ENCODE peak calls at places on chromosomes 12 and 14, in six cellular contexts. V, I, G, H, T and B are unnamed samples.

GRCh38 chr14:63045612-63046320 is 508 bp upstream of the KCNH5 start:
- DNase-seq in H (peak; percentile 42), T (peak; percentile 70), V (peak; percentile 96), G (no peak), I (no peak), B (peak; percentile 30)

GRCh38 chr12:26636710-26637328 is 196.2 kb downstream of the ITPR2 start:
- DNase-seq in G (peak; percentile 69), V (no peak), I (peak; percentile 97), H (peak; percentile 51), T (peak; percentile 44), B (no peak)

GRCh38 chr14:70955543-70956480 is 48.6 kb downstream of the PCNX1 start:
- DNase-seq in H (no peak), V (peak; percentile 38), G (peak; percentile 41), I (peak; percentile 44), T (peak; percentile 36), B (peak; percentile 39)

GRCh38 chr12:27969901-27970390 is 2.6 kb downstream of the PTHLH start:
- DNase-seq in T (peak; percentile 76), I (peak; percentile 100), G (peak; percentile 66), V (peak; percentile 90), H (peak; percentile 95), B (peak; percentile 93)

GRCh38 chr14:77151245-77151644 is 9.7 kb upstream of the ZDHHC22 start:
- DNase-seq in I (peak; percentile 71), T (peak; percentile 32), G (peak; percentile 34), H (no peak), V (peak; percentile 67), B (no peak)

GRCh38 chr14:91888641-91889476 is 21.5 kb upstream of the TC2N start:
- DNase-seq in I (no peak), V (peak; percentile 63), G (no peak), T (no peak), H (peak; percentile 24), B (no peak)

GRCh38 chr14:43031598-43031997 is 1424.9 kb downstream of the LRFN5 start:
- DNase-seq in T (no peak), H (no peak), V (no peak), I (peak; percentile 50), G (no peak), B (no peak)

GRCh38 chr12:13777374-13777773 is 204.0 kb downstream of the GRIN2B start:
- DNase-seq in G (no peak), T (no peak), H (no peak), V (no peak), I (no peak), B (no peak)

GRCh38 chr12:68491204-68491960 is 119.3 kb upstream of the RAP1B start:
- DNase-seq in G (no peak), H (no peak), T (no peak), V (no peak), I (no peak), B (no peak)

GRCh38 chr12:32451816-32452215 is 52.5 kb downstream of the FGD4 start:
- DNase-seq in T (no peak), I (no peak), G (peak; percentile 83), V (no peak), H (no peak), B (no peak)

DNA sequence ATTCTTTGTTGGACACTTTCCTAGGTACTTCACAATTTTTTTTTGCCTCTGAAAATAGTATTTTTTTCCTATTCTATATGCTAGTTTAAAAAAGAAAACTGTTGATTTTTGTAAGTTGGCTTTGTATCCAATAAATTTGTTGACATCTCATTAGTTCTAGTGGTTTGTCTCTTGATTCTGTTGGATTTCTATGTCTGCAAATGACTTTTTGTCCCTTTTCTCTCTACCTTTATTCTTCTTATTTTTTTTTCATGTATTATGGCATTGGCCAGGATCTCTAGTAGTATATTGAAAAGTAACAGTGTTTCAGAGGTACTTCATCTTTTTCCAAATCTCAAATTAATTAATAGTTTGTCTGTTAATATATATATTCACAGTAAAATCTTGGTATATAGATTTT is 59.1 kb upstream of the TSPAN11 start:
- DNase-seq in I (no peak), G (no peak), V (no peak), T (no peak), H (no peak), B (no peak)
- TF ChIP-seq EZH2 in I (no peak), G (no peak), V (no peak), T (no peak), H (no peak), B (no peak)

GRCh38 chr14:20383032-20383431 is 30.3 kb downstream of the TEP1 start:
- DNase-seq in I (no peak), T (no peak), G (no peak), H (no peak), V (no peak), B (no peak)

GRCh38 chr14:20383636-20384035 is 29.7 kb downstream of the TEP1 start:
- DNase-seq in H (no peak), V (no peak), G (no peak), T (no peak), I (no peak), B (no peak)

GRCh38 chr14:20384886-20385285 is 28.4 kb downstream of the TEP1 start:
- DNase-seq in T (no peak), V (no peak), H (no peak), G (no peak), I (no peak), B (no peak)

GRCh38 chr14:20382526-20382925 is 30.8 kb downstream of the TEP1 start:
- DNase-seq in V (no peak), I (no peak), T (no peak), H (no peak), G (no peak), B (no peak)

GRCh38 chr14:20384321-20384720 is 29.0 kb downstream of the TEP1 start:
- DNase-seq in G (no peak), V (no peak), H (no peak), I (no peak), T (no peak), B (no peak)
- H3K4me2 ChIP-seq in G (no peak overlapping the region), V (no peak overlapping the region), H (no peak overlapping the region), I (no peak overlapping the region), T (no peak overlapping the region), B (no peak overlapping the region)

GRCh38 chr12:85280138-85280983 is at the start of gene ALX1:
- DNase-seq in G (peak; percentile 86), V (peak; percentile 89), H (peak; percentile 16), T (peak; percentile 84), I (no peak), B (no peak)
- TF ChIP-seq EZH2 in G (no peak), V (no peak), H (peak; percentile 98), T (peak; percentile 6), I (no peak), B (no peak)

GRCh38 chr14:93402951-93403350 is 27.8 kb upstream of the UNC79 start:
- DNase-seq in I (no peak), H (no peak), G (no peak), T (no peak), V (no peak), B (no peak)
- H3K4me2 ChIP-seq in I (no peak overlapping the region), H (no peak overlapping the region), G (no peak overlapping the region), T (no peak overlapping the region), V (no peak overlapping the region), B (no peak overlapping the region)

GRCh38 chr14:104375551-104376201 is 203.9 kb upstream of the C14orf180 start:
- DNase-seq in H (no peak), G (no peak), T (no peak), V (no peak), I (no peak), B (no peak)

GRCh38 chr14:104376202-104377140 is 203.1 kb upstream of the C14orf180 start:
- DNase-seq in V (no peak), I (no peak), H (no peak), G (no peak), T (no peak), B (no peak)

GRCh38 chr14:104373055-104373854 is 206.3 kb upstream of the C14orf180 start:
- DNase-seq in V (no peak), G (no peak), I (no peak), T (no peak), H (no peak), B (no peak)

GRCh38 chr14:104373855-104374717 is 205.5 kb upstream of the C14orf180 start:
- DNase-seq in T (no peak), G (no peak), V (no peak), I (no peak), H (no peak), B (no peak)

GRCh38 chr14:104374718-104375080 is 204.9 kb upstream of the C14orf180 start:
- DNase-seq in I (no peak), H (no peak), G (no peak), V (no peak), T (no peak), B (no peak)
- TF ChIP-seq EZH2 in I (no peak), H (no peak), G (no peak), V (no peak), T (no peak), B (no peak)

GRCh38 chr12:111362687-111363475 is 6.0 kb downstream of the PHETA1 start:
- DNase-seq in G (no peak), I (no peak), H (no peak), V (no peak), T (no peak), B (no peak)

GRCh38 chr12:111361717-111362576 is 6.9 kb downstream of the PHETA1 start:
- DNase-seq in H (no peak), T (peak; percentile 37), G (no peak), V (no peak), I (no peak), B (no peak)

GRCh38 chr12:111359914-111360276 is 9.0 kb downstream of the PHETA1 start:
- DNase-seq in T (no peak), I (no peak), G (no peak), V (no peak), H (no peak), B (no peak)

GRCh38 chr12:111360325-111360930 is 8.5 kb downstream of the PHETA1 start:
- DNase-seq in I (no peak), H (no peak), G (no peak), T (no peak), V (no peak), B (no peak)

DNA sequence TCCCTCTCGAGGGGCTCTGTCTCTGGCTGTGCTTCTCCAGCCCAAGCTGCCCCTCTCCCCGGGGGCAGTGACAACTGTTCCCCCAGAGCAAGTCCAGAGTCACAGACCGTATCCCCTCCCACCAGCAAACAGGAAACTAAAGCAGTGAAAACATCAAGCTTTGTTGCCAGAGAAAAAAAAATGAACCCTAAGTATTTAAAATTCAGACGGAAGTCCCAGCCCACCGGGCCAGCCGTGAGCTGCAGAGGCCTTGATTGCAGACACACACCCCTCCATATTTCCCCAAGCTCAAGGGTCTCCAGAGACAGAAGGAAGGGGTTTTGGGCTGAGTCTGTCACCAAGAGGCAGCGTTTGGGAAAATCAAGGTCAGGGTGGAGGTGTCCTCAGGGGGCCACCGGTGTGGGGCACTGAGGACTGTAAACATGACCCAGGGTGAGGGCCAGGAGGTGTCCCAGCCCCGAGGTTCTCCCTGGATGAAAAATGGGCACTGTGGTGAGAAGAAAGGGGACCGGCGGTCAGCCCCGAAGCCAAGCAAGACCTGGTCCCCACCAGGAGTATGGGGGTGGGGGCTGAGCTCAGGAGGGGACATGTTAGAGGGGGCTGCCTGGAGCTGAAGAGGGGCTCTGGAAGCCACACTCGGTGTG is 7.7 kb downstream of the PHETA1 start:
- DNase-seq in T (no peak), V (no peak), G (no peak), I (no peak), H (no peak), B (no peak)
- H3K4me2 ChIP-seq in T (no peak overlapping the region), V (no peak overlapping the region), G (no peak overlapping the region), I (no peak overlapping the region), H (no peak overlapping the region), B (no peak overlapping the region)

DNA sequence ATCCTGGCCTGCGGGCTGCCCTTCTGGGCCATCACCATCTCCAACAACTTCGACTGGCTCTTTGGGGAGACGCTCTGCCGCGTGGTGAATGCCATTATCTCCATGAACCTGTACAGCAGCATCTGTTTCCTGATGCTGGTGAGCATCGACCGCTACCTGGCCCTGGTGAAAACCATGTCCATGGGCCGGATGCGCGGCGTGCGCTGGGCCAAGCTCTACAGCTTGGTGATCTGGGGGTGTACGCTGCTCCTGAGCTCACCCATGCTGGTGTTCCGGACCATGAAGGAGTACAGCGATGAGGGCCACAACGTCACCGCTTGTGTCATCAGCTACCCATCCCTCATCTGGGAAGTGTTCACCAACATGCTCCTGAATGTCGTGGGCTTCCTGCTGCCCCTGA is 15.4 kb upstream of the BDKRB1 start:
- DNase-seq in H (no peak), V (no peak), I (no peak), G (no peak), T (no peak), B (no peak)
- TF ChIP-seq EZH2 in H (no peak), V (no peak), I (no peak), G (no peak), T (no peak), B (no peak)